ENCODE peak calls at places on chromosome 20, in five cellular contexts. W is breast epithelium, A is esophagus muscularis mucosa, T is suprapubic skin, V is transverse colon. L is an unnamed sample.

GRCh38 chr20:31642837-31643236 is 5.1 kb downstream of the COX4I2 start:
- DNase-seq in T (no peak), W (no peak), V (no peak), A (no peak), L (no peak)

GRCh38 chr20:57659789-57660509 is 39.7 kb upstream of the ZBP1 start:
- DNase-seq in T (peak), W (peak), A (no peak), V (peak), L (no peak)

GRCh38 chr20:1734269-1734858 is 76.8 kb upstream of the SIRPG start:
- DNase-seq in T (no peak), W (no peak), V (no peak), A (peak), L (no peak)

GRCh38 chr20:44969320-44969879 is 3.1 kb downstream of the STK4 start:
- DNase-seq in V (no peak), W (no peak), T (no peak), A (no peak), L (no peak)

GRCh38 chr20:25532015-25532751 is 53.1 kb downstream of the NINL start:
- DNase-seq in T (no peak), W (no peak), V (no peak), A (no peak), L (no peak)

GRCh38 chr20:63697357-63697867 is 960 bp downstream of the TNFRSF6B start:
- DNase-seq in V (peak), A (no peak), T (peak), W (no peak), L (no peak)

GRCh38 chr20:24771651-24772061 is 177.4 kb upstream of the CST7 start:
- DNase-seq in V (no peak), T (peak), W (no peak), A (no peak), L (no peak)

GRCh38 chr20:46914789-46915359 is 20.2 kb downstream of the EYA2 start:
- DNase-seq in W (no peak), A (no peak), V (no peak), T (peak), L (no peak)

GRCh38 chr20:25148181-25148981 is 47.1 kb upstream of the ENTPD6 start:
- DNase-seq in T (peak), W (no peak), V (peak), A (no peak), L (no peak)

GRCh38 chr20:10171864-10172751 is 46.5 kb upstream of the SNAP25 start:
- DNase-seq in A (no peak), W (no peak), V (peak), T (no peak), L (no peak)

GRCh38 chr20:63544958-63545516 is 2.5 kb downstream of the SRMS start:
- DNase-seq in A (no peak), T (no peak), W (no peak), V (peak), L (no peak)

GRCh38 chr20:49344140-49344539 is 66.3 kb upstream of the ZNFX1 start:
- DNase-seq in W (no peak), T (no peak), A (no peak), V (no peak), L (no peak)

GRCh38 chr20:48635791-48636267 is 192.0 kb downstream of the PREX1 start:
- DNase-seq in T (no peak), W (no peak), A (no peak), V (no peak), L (no peak)

GRCh38 chr20:23007886-23008285 is 27.2 kb upstream of the SSTR4 start:
- DNase-seq in T (no peak), V (no peak), W (no peak), A (no peak), L (peak)

GRCh38 chr20:1861347-1861987 is 33.7 kb upstream of the SIRPA start:
- DNase-seq in T (no peak), V (peak), A (no peak), W (no peak), L (no peak)

GRCh38 chr20:45038747-45039469 is 62.0 kb downstream of the KCNS1 start:
- DNase-seq in T (no peak), W (no peak), V (no peak), A (no peak), L (no peak)

GRCh38 chr20:41631826-41632225 is 13.6 kb upstream of the CHD6 start:
- DNase-seq in A (no peak), W (no peak), T (no peak), V (no peak), L (no peak)

GRCh38 chr20:34996243-34996984 is 40.7 kb downstream of the MYH7B start:
- DNase-seq in W (no peak), T (no peak), V (no peak), A (no peak), L (no peak)

GRCh38 chr20:47274449-47275108 is 81.9 kb downstream of the ZMYND8 start:
- DNase-seq in V (no peak), A (no peak), W (no peak), T (peak), L (no peak)

GRCh38 chr20:25574411-25574810 is 10.9 kb downstream of the NINL start:
- DNase-seq in T (no peak), A (no peak), W (no peak), V (no peak), L (no peak)

GRCh38 chr20:56427797-56428196 is 15.7 kb downstream of the CASS4 start:
- DNase-seq in W (no peak), V (no peak), A (no peak), T (no peak), L (no peak)

GRCh38 chr20:38131588-38132121 is 33.4 kb downstream of the TGM2 start:
- DNase-seq in V (no peak), A (no peak), T (peak), W (no peak), L (no peak)

GRCh38 chr20:64214952-64215351 is 40.6 kb upstream of the PCMTD2 start:
- DNase-seq in W (no peak), A (no peak), T (no peak), V (no peak), L (no peak)

GRCh38 chr20:25197173-25197869 is 1.8 kb downstream of the ENTPD6 start:
- DNase-seq in W (no peak), A (peak), T (no peak), V (peak), L (no peak)

GRCh38 chr20:15154070-15154469 is 816.7 kb upstream of the FLRT3 start:
- DNase-seq in W (no peak), A (no peak), T (no peak), V (no peak), L (no peak)

GRCh38 chr20:21303061-21303871 is at the start of gene XRN2:
- DNase-seq in W (peak), V (peak), A (peak), T (peak), L (peak)

GRCh38 chr20:43955244-43956191 is 40.9 kb downstream of the TOX2 start:
- DNase-seq in A (no peak), W (no peak), T (no peak), V (no peak), L (no peak)

GRCh38 chr20:44720994-44721784 is 6.0 kb downstream of the CCN5 start:
- DNase-seq in T (no peak), W (peak), A (no peak), V (no peak), L (no peak)

GRCh38 chr20:48298851-48299484 is 513.7 kb upstream of the SULF2 start:
- DNase-seq in W (peak), A (no peak), T (no peak), V (peak), L (no peak)

DNA sequence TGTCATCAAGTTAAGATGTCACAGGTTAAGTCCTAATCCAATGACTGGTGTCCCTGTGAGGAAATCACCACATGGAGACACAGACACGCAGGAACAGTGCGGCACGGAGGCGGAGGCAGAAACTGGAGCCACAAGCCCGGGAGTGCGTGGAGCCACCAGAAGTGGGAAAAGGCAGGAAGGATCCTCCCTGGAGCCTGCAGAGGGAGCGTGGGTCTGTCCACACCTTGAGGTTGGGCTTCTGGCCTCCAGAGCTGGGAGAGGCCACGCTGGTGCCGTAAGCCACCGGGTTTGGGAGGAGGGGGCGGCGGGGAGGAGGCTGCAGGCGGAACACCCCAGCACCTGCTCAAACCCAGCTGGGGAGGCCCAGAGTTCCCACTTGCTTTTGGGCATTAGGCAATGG is 3.8 kb downstream of the CABLES2 start:
- DNase-seq in A (no peak), V (no peak), W (no peak), T (no peak), L (no peak)
- TF ChIP-seq CTCF in A (no peak), V (no peak), W (no peak), T (no peak), L (no peak)

GRCh38 chr20:13960525-13960924 is 29.9 kb downstream of the SEL1L2 start:
- DNase-seq in W (no peak), T (no peak), A (no peak), V (no peak), L (no peak)

GRCh38 chr20:13960119-13960518 is 30.3 kb downstream of the SEL1L2 start:
- DNase-seq in V (no peak), W (no peak), T (no peak), A (no peak), L (no peak)
- TF ChIP-seq POLR2AphosphoS5 in V (no peak), W (no peak), T (no peak), A (no peak), L (no peak)

GRCh38 chr20:16423311-16424212 is 149.7 kb downstream of the KIF16B start:
- DNase-seq in V (no peak), T (no peak), W (no peak), A (peak), L (no peak)
- TF ChIP-seq POLR2A in V (no peak), T (no peak), W (no peak), A (no peak), L (no peak)

GRCh38 chr20:3173582-3174441 is 463 bp upstream of the LZTS3 start:
- DNase-seq in T (peak), W (peak), V (peak), A (no peak), L (no peak)
- TF ChIP-seq CTCF in T (peak), W (peak), V (peak), A (no peak), L (no peak)

DNA sequence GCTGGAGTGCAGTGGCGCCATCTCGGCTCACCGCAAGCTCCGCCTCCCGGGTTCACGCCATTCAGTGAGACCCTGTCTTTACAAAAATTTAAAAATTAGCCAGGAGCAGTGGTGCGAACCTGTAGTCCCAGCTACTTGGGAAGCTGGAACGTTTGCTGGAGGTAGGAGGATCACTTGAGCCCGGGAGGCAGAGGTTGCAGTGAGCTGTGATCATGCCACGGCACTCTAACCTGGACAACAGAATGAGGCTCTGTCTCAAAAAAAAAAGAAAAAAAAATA is 5.7 kb upstream of the PARD6B start:
- DNase-seq in V (no peak), T (no peak), W (no peak), A (no peak), L (no peak)
- TF ChIP-seq POLR2AphosphoS5 in V (no peak), T (no peak), W (no peak), A (no peak), L (no peak)

DNA sequence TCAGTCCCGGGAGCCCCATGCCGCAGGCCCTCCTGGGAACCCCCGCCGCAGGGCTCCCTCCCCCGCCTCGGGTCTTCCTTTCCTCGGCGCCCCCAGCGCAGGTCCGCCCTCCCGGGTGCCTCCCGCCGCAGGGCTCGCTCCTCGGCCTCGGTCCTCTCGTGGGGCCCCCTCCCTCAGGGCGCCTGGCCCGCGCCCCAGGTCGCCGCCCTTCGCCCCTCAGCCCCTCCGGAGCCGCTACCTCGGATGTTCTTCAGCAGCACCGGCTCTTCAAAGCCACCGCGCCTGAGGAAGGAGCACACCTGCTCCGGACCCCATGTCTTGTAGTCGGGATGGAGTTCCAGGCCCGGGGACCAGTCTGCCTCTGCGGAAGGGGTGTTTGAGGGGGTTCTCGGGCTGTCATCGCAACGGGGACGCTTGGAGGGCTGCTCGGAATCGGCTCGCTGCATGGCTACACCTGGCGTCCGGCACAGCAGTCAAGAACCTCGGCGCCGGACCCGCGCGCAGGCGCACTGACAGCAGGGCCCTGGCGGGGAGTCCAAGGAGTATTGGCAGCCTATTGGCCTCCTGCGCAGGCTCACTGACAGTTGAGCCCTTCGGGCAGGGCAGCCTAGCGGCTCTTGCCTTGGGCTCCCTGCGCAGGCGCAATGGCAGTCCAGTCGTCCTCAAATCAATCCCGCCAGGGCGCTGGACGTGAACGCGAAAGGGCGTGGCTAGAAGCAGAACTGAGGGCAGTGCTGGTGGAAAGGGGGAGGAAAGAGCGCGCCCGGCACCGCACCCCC is at the start of gene SAMHD1:
- DNase-seq in V (peak), W (peak), T (peak), A (peak), L (peak)
- TF ChIP-seq POLR2A in V (peak), W (peak), T (peak), A (peak), L (peak)

GRCh38 chr20:61220131-61220530 is 31.9 kb upstream of the CDH4 start:
- DNase-seq in A (no peak), T (no peak), W (no peak), V (no peak), L (no peak)
- TF ChIP-seq CTCF in A (no peak), T (no peak), W (no peak), V (no peak), L (no peak)

L was measured in vagina.